ENCODE peak calls at places on chromosomes 2 and 18, in seven cellular contexts. F, T, Q, Y, L, P and X are unnamed samples.

GRCh38 chr2:102664439-102665042 is 45.2 kb downstream of the SLC9A2 start:
- DNase-seq in F (no peak), T (peak), Q (no peak), Y (no peak), L (no peak), P (no peak), X (no peak)

GRCh38 chr2:147945660-147946059 is 74.9 kb downstream of the ORC4 start:
- DNase-seq in F (no peak), T (no peak), Q (no peak), Y (no peak), L (no peak), P (no peak), X (no peak)

GRCh38 chr18:73235921-73236320 is 368.1 kb upstream of the NETO1 start:
- DNase-seq in F (no peak), T (no peak), Q (no peak), Y (no peak), L (peak), P (no peak), X (no peak)

GRCh38 chr2:152523091-152523490 is 188.1 kb downstream of the FMNL2 start:
- DNase-seq in F (no peak), T (no peak), Q (no peak), Y (no peak), L (no peak), P (no peak), X (no peak)

GRCh38 chr18:22952525-22952924 is 19.4 kb downstream of the RBBP8 start:
- DNase-seq in F (no peak), T (no peak), Q (no peak), Y (no peak), L (no peak), P (no peak), X (no peak)

GRCh38 chr18:54411781-54412180 is 54.1 kb downstream of the C18orf54 start:
- DNase-seq in F (no peak), T (no peak), Q (no peak), Y (no peak), L (no peak), P (no peak), X (no peak)

GRCh38 chr2:107337209-107337898 is 451.4 kb upstream of the ST6GAL2 start:
- DNase-seq in F (no peak), T (no peak), Q (no peak), Y (no peak), L (no peak), P (no peak), X (no peak)

GRCh38 chr2:221225752-221226151 is 346.4 kb downstream of the EPHA4 start:
- DNase-seq in F (no peak), T (no peak), Q (no peak), Y (no peak), L (no peak), P (no peak), X (no peak)

GRCh38 chr18:26821181-26821580 is 44.3 kb downstream of the AQP4 start:
- DNase-seq in F (no peak), T (no peak), Q (no peak), Y (no peak), L (no peak), P (no peak), X (no peak)

GRCh38 chr2:47720559-47720958 is 62.4 kb upstream of the MSH6 start:
- DNase-seq in F (no peak), T (no peak), Q (no peak), Y (no peak), L (no peak), P (no peak), X (no peak)

GRCh38 chr18:48629730-48630324 is 91.0 kb downstream of the CTIF start:
- DNase-seq in F (peak), T (no peak), Q (no peak), Y (no peak), L (peak), P (no peak), X (peak)

GRCh38 chr2:110858993-110859770 is 126.8 kb downstream of the ACOXL start:
- DNase-seq in F (no peak), T (no peak), Q (peak), Y (no peak), L (no peak), P (no peak), X (no peak)

GRCh38 chr2:199556886-199557285 is 99.1 kb upstream of the SATB2 start:
- DNase-seq in F (no peak), T (no peak), Q (no peak), Y (no peak), L (no peak), P (no peak), X (no peak)

GRCh38 chr2:187976667-187977333 is 314.9 kb upstream of the GULP1 start:
- DNase-seq in F (no peak), T (no peak), Q (no peak), Y (no peak), L (no peak), P (no peak), X (no peak)

GRCh38 chr2:54915101-54915500 is 135.2 kb downstream of the RTN4 start:
- DNase-seq in F (no peak), T (no peak), Q (no peak), Y (no peak), L (no peak), P (no peak), X (no peak)

GRCh38 chr2:84033347-84033974 is 425.6 kb downstream of the SUCLG1 start:
- DNase-seq in F (no peak), T (no peak), Q (no peak), Y (no peak), L (no peak), P (no peak), X (no peak)

GRCh38 chr2:241853651-241854341 is 4.9 kb downstream of the PDCD1 start:
- DNase-seq in F (peak), T (no peak), Q (no peak), Y (no peak), L (no peak), P (no peak), X (no peak)

GRCh38 chr2:153967248-153967973 is 95.7 kb downstream of the GALNT13 start:
- DNase-seq in F (no peak), T (no peak), Q (no peak), Y (no peak), L (no peak), P (no peak), X (no peak)

GRCh38 chr2:225920621-225921020 is 521.1 kb downstream of the NYAP2 start:
- DNase-seq in F (no peak), T (no peak), Q (no peak), Y (no peak), L (no peak), P (no peak), X (no peak)

GRCh38 chr2:203062126-203062525 is 47.5 kb downstream of the NBEAL1 start:
- DNase-seq in F (no peak), T (no peak), Q (no peak), Y (no peak), L (no peak), P (no peak), X (no peak)

GRCh38 chr18:57497372-57498294 is 62.5 kb downstream of the ONECUT2 start:
- DNase-seq in F (no peak), T (no peak), Q (no peak), Y (no peak), L (peak), P (no peak), X (no peak)

GRCh38 chr2:26983746-26984145 is 13.3 kb downstream of the MAPRE3 start:
- DNase-seq in F (no peak), T (no peak), Q (no peak), Y (no peak), L (no peak), P (no peak), X (no peak)

GRCh38 chr2:26985807-26986206 is 15.4 kb downstream of the MAPRE3 start:
- DNase-seq in F (no peak), T (no peak), Q (no peak), Y (no peak), L (no peak), P (no peak), X (no peak)

GRCh38 chr2:26980971-26981370 is 10.5 kb downstream of the MAPRE3 start:
- DNase-seq in F (no peak), T (no peak), Q (no peak), Y (no peak), L (no peak), P (no peak), X (no peak)

GRCh38 chr2:26979761-26980160 is 9.3 kb downstream of the MAPRE3 start:
- DNase-seq in F (no peak), T (no peak), Q (no peak), Y (no peak), L (no peak), P (no peak), X (no peak)

GRCh38 chr2:26982102-26982742 is 11.8 kb downstream of the MAPRE3 start:
- DNase-seq in F (no peak), T (peak), Q (peak), Y (no peak), L (no peak), P (no peak), X (no peak)
- TF ChIP-seq CTCF in F (peak), T (peak), Q (peak), Y (peak), L (no peak), P (no peak), X (no peak)

GRCh38 chr2:182766626-182767025 is 50.6 kb downstream of the DNAJC10 start:
- DNase-seq in F (no peak), T (no peak), Q (no peak), Y (no peak), L (no peak), P (no peak), X (no peak)

GRCh38 chr2:182758379-182758778 is 42.3 kb downstream of the DNAJC10 start:
- DNase-seq in F (no peak), T (no peak), Q (no peak), Y (no peak), L (no peak), P (no peak), X (no peak)

GRCh38 chr2:182767578-182767977 is 51.5 kb downstream of the DNAJC10 start:
- DNase-seq in F (no peak), T (no peak), Q (peak), Y (no peak), L (no peak), P (no peak), X (no peak)

GRCh38 chr2:182761903-182762302 is 45.8 kb downstream of the DNAJC10 start:
- DNase-seq in F (no peak), T (no peak), Q (no peak), Y (no peak), L (peak), P (no peak), X (no peak)

DNA sequence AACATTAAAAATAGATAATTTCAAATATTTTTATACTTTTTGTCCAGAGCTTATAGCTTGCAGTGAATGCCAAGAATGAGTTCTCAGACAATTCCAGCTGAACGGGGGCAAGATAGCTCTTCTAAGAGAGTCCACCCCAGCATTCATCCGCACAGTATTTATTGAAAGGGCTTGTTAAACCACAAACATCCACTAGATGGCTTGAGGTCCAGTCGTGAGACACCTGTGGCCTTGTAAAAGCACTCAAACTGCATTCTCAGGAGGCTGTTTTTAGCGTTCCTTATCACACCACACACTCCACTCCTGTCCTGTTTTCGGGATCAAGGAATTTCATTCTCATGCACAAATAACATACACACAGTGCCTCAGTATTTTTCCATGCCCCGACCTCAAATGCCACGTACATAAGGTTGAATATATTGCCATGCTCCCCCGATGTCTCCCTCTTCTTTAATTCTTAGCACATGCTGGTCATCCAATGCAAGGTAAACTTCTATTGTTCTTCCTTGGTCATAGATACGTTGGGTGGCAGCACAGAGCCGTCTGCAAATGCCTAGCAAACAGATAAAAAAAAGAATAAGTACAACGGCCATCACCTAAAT is 47.4 kb downstream of the DNAJC10 start:
- DNase-seq in F (no peak), T (no peak), Q (peak), Y (no peak), L (no peak), P (no peak), X (no peak)
- TF ChIP-seq CTCF in F (peak), T (peak), Q (peak), Y (peak), L (peak), P (no peak), X (peak)

GRCh38 chr18:77701977-77702376 is 452.3 kb downstream of the GALR1 start:
- DNase-seq in F (no peak), T (no peak), Q (no peak), Y (no peak), L (no peak), P (no peak), X (no peak)
- TF ChIP-seq CTCF in F (no peak), T (no peak), Q (no peak), Y (no peak), L (no peak), P (no peak), X (no peak)

GRCh38 chr2:239770240-239770639 is 254.9 kb downstream of the NDUFA10 start:
- DNase-seq in F (no peak), T (no peak), Q (no peak), Y (no peak), L (no peak), P (no peak), X (no peak)
- TF ChIP-seq CTCF in F (no peak), T (no peak), Q (no peak), Y (no peak), L (no peak), P (no peak), X (no peak)